ENCODE peak calls at places on chromosomes 3 and 15, in seven cellular contexts. Z is neuronal stem cell, I is H9, G is IMR-90, H is H1, M is mesenchymal stem cell, J is trophoblast cell. U is an unnamed sample.

GRCh38 chr15:92898988-92899909 is 875 bp upstream of the CHD2 start:
- DNase-seq in Z (no peak), I (no peak), G (peak; percentile 50), H (no peak), M (no peak), J (no peak), U (no peak)

GRCh38 chr3:181105636-181106035 is 116.1 kb upstream of the DNAJC19 start:
- DNase-seq in Z (no peak), I (no peak), G (no peak), H (no peak), M (no peak), J (no peak), U (peak; percentile 70)

GRCh38 chr3:61589856-61590255 is 28.5 kb downstream of the PTPRG start:
- DNase-seq in Z (no peak), I (no peak), G (peak; percentile 82), H (no peak), M (peak; percentile 15), J (no peak), U (no peak)

GRCh38 chr15:42233107-42233506 is 25.0 kb upstream of the VPS39 start:
- DNase-seq in Z (no peak), I (no peak), G (no peak), H (no peak), M (no peak), J (no peak), U (peak; percentile 1)

GRCh38 chr15:87715252-87715651 is 541.3 kb downstream of the NTRK3 start:
- DNase-seq in Z (no peak), I (no peak), G (no peak), H (no peak), M (no peak), J (no peak), U (no peak)

GRCh38 chr15:45640610-45641009 is 5.8 kb downstream of the SQOR start:
- DNase-seq in Z (no peak), I (no peak), G (peak; percentile 96), H (no peak), M (peak; percentile 97), J (no peak), U (no peak)

GRCh38 chr15:65525622-65526021 is 4.6 kb upstream of the HACD3 start:
- DNase-seq in Z (no peak), I (no peak), G (no peak), H (no peak), M (peak; percentile 30), J (no peak), U (no peak)

GRCh38 chr3:74992898-74993297 is 378.4 kb upstream of the CNTN3 start:
- DNase-seq in Z (no peak), I (no peak), G (no peak), H (no peak), M (no peak), J (no peak), U (no peak)

GRCh38 chr3:39216176-39216790 is 23.9 kb upstream of the XIRP1 start:
- DNase-seq in Z (no peak), I (no peak), G (no peak), H (no peak), M (no peak), J (no peak), U (no peak)

GRCh38 chr3:149792485-149793270 is at the start of gene ANKUB1:
- DNase-seq in Z (no peak), I (no peak), G (no peak), H (no peak), M (no peak), J (no peak), U (no peak)

GRCh38 chr3:149790265-149790664 is 2.1 kb downstream of the ANKUB1 start:
- DNase-seq in Z (no peak), I (no peak), G (peak; percentile 44), H (no peak), M (no peak), J (no peak), U (no peak)

DNA sequence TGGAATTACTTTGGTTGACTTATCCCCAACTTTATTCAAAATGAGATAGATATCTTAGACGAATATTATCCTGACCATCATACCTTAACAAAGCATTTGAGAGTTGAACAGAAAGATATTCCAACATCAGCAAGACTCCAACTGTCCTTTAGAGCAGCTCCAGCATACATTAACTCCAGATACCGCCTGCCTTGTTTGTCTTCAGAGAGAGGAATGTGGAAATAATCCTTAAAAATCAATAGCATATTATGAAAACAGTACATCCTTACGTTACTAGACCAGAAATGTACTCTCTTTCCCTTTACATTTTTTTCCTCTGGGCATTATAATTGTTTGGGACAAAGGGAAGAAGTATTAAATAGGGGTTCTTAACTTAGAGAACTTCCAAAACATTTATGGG is 1.7 kb downstream of the ANKUB1 start:
- DNase-seq in Z (no peak), I (no peak), G (no peak), H (no peak), M (no peak), J (no peak), U (no peak)
- H2AK5ac ChIP-seq in Z (no peak overlapping the region), I (no peak overlapping the region), G (peak overlapping the region; percentile 51), H (no peak overlapping the region), M (no peak overlapping the region), J (no peak overlapping the region), U (no peak overlapping the region)

GRCh38 chr3:171661484-171661883 is 148.8 kb downstream of the PLD1 start:
- DNase-seq in Z (no peak), I (no peak), G (no peak), H (no peak), M (no peak), J (no peak), U (no peak)

GRCh38 chr3:171663805-171664204 is 146.5 kb downstream of the PLD1 start:
- DNase-seq in Z (no peak), I (no peak), G (no peak), H (no peak), M (no peak), J (no peak), U (no peak)

GRCh38 chr3:171654809-171655208 is 155.5 kb downstream of the PLD1 start:
- DNase-seq in Z (no peak), I (no peak), G (peak; percentile 31), H (no peak), M (no peak), J (no peak), U (no peak)

GRCh38 chr3:171658801-171659200 is 151.5 kb downstream of the PLD1 start:
- DNase-seq in Z (no peak), I (no peak), G (peak; percentile 47), H (no peak), M (no peak), J (no peak), U (no peak)

GRCh38 chr3:171660126-171660661 is 150.1 kb downstream of the PLD1 start:
- DNase-seq in Z (no peak), I (no peak), G (no peak), H (no peak), M (no peak), J (no peak), U (no peak)
- H2BK120ac ChIP-seq in Z (no peak overlapping the region), I (no peak overlapping the region), G (no peak overlapping the region), H (no peak overlapping the region), M (no peak overlapping the region), J (no peak overlapping the region), U (no peak overlapping the region)

GRCh38 chr3:126434264-126434590 is 39.5 kb downstream of the CFAP100 start:
- DNase-seq in Z (no peak), I (peak; percentile 21), G (no peak), H (peak; percentile 39), M (no peak), J (no peak), U (no peak)
- H2AK5ac ChIP-seq in Z (peak overlapping the region; percentile 36), I (no peak overlapping the region), G (no peak overlapping the region), H (no peak overlapping the region), M (no peak overlapping the region), J (no peak overlapping the region), U (no peak overlapping the region)

GRCh38 chr3:164620956-164621355 is 457.3 kb downstream of the SI start:
- DNase-seq in Z (no peak), I (no peak), G (no peak), H (no peak), M (no peak), J (no peak), U (no peak)
- H2BK120ac ChIP-seq in Z (no peak overlapping the region), I (no peak overlapping the region), G (no peak overlapping the region), H (no peak overlapping the region), M (no peak overlapping the region), J (no peak overlapping the region), U (no peak overlapping the region)

GRCh38 chr3:184315506-184315867 is 1.1 kb downstream of the EIF4G1 start:
- DNase-seq in Z (no peak), I (no peak), G (no peak), H (no peak), M (no peak), J (no peak), U (no peak)
- H2AK5ac ChIP-seq in Z (peak overlapping the region; percentile 98), I (no peak overlapping the region), G (peak overlapping the region; percentile 63), H (no peak overlapping the region), M (peak overlapping the region; percentile 21), J (peak overlapping the region; percentile 99), U (peak overlapping the region; percentile 68)

GRCh38 chr15:81514769-81515168 is 140.8 kb upstream of the TMC3 start:
- DNase-seq in Z (no peak), I (no peak), G (no peak), H (no peak), M (no peak), J (no peak), U (no peak)
- H2BK120ac ChIP-seq in Z (no peak overlapping the region), I (no peak overlapping the region), G (no peak overlapping the region), H (no peak overlapping the region), M (no peak overlapping the region), J (no peak overlapping the region), U (no peak overlapping the region)

DNA sequence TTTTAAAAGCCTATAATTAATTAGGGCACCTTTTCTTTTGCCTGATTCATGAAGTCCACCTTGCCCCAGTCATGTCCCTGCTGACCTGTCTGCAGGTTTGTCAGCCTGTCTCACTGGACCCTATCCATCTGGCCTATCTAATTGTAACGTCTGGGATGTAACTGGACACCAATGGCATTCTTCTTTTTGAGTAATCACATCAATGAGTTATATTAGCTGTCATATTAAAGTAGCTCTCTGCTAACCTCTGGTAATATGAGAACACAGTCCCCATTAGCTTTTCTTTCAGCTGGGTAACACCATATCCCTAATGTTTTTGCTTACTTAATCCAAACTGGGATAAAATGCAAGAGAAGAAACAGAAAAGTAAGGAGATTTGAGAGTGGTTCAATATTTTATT is 166.2 kb upstream of the VEPH1 start:
- DNase-seq in Z (no peak), I (no peak), G (no peak), H (no peak), M (no peak), J (no peak), U (no peak)
- H2AK5ac ChIP-seq in Z (no peak overlapping the region), I (no peak overlapping the region), G (no peak overlapping the region), H (no peak overlapping the region), M (no peak overlapping the region), J (no peak overlapping the region), U (no peak overlapping the region)

GRCh38 chr3:188855690-188856089 is 316.1 kb upstream of the TPRG1 start:
- DNase-seq in Z (no peak), I (no peak), G (no peak), H (no peak), M (no peak), J (no peak), U (no peak)
- H2BK120ac ChIP-seq in Z (no peak overlapping the region), I (no peak overlapping the region), G (peak overlapping the region; percentile 73), H (no peak overlapping the region), M (no peak overlapping the region), J (no peak overlapping the region), U (no peak overlapping the region)